ENCODE peak calls at places on chromosomes 7 and 10, in eight cellular contexts. G, K, U, S, A, R, W and C are unnamed samples.

GRCh38 chr10:4981722-4982471 is 18.7 kb downstream of the AKR1C1 start:
- DNase-seq in G (peak), K (peak), U (peak), S (no peak), A (peak), R (peak), W (peak), C (peak)

GRCh38 chr10:122249303-122249850 is 21.7 kb upstream of the BTBD16 start:
- DNase-seq in G (no peak), K (no peak), U (no peak), S (no peak), A (no peak), R (no peak), W (no peak), C (no peak)

GRCh38 chr7:36283711-36284130 is 105.9 kb upstream of the ANLN start:
- DNase-seq in G (no peak), K (peak), U (no peak), S (peak), A (no peak), R (no peak), W (no peak), C (no peak)

GRCh38 chr10:88886557-88886956 is 6.5 kb downstream of the STAMBPL1 start:
- DNase-seq in G (no peak), K (no peak), U (no peak), S (peak), A (no peak), R (no peak), W (no peak), C (no peak)

GRCh38 chr7:95686109-95686508 is 86.2 kb upstream of the DYNC1I1 start:
- DNase-seq in G (peak), K (peak), U (peak), S (peak), A (peak), R (peak), W (peak), C (peak)

GRCh38 chr10:11170993-11171416 is 153.3 kb downstream of the CELF2 start:
- DNase-seq in G (no peak), K (no peak), U (no peak), S (peak), A (no peak), R (no peak), W (no peak), C (no peak)

GRCh38 chr7:102917436-102918353 is 4.9 kb downstream of the LRRC17 start:
- DNase-seq in G (no peak), K (no peak), U (peak), S (no peak), A (no peak), R (no peak), W (no peak), C (peak)

GRCh38 chr10:92969151-92969550 is 91.4 kb upstream of the CYP26C1 start:
- DNase-seq in G (no peak), K (no peak), U (no peak), S (no peak), A (no peak), R (no peak), W (no peak), C (no peak)

GRCh38 chr10:86203162-86203905 is 163.3 kb downstream of the GRID1 start:
- DNase-seq in G (peak), K (no peak), U (peak), S (no peak), A (no peak), R (no peak), W (no peak), C (peak)

DNA sequence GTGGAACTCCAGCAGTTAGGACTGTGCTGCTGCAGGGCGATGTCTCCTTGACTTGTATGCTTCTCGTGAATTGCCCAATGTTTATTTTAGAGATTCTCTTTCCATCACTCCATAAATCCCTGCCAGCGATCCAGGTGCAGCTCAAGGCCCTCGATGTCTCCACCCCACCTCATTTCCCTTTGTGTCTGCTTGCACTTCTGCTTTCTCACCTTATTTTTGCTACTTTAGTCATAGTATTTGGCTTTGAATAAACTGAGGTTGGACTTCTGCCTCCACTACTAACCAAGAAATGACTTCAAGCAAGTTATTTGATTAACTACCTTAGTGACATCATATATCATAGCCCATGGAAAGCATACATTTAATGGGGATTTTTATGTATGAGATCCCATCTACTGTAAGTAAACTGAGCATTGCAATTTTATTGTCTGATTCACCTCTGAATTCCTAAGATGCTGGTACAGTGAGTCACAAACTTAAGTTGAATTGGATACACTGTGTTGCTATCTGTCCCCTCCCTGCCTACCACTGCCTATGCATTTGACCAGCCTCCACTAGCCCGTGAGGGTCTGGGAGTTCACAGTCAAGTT is 255.8 kb downstream of the ABCA13 start:
- DNase-seq in G (no peak), K (no peak), U (peak), S (no peak), A (no peak), R (peak), W (peak), C (no peak)
- H3K27ac ChIP-seq in G (no peak), K (no peak), U (no peak), S (no peak), A (no peak), R (peak), W (no peak), C (no peak)

GRCh38 chr10:102545997-102546396 is 42.2 kb downstream of the SUFU start:
- DNase-seq in G (no peak), K (no peak), U (no peak), S (no peak), A (no peak), R (no peak), W (no peak), C (peak)
- H3K4me3 ChIP-seq in G (no peak), K (no peak), U (no peak), S (no peak), A (no peak), R (no peak), W (no peak), C (no peak)

GRCh38 chr7:154306036-154306435 is 253.8 kb downstream of the DPP6 start:
- DNase-seq in G (no peak), K (no peak), U (no peak), S (no peak), A (no peak), R (no peak), W (no peak), C (no peak)
- H3K27ac ChIP-seq in G (no peak), K (no peak), U (no peak), S (no peak), A (no peak), R (no peak), W (no peak), C (no peak)

DNA sequence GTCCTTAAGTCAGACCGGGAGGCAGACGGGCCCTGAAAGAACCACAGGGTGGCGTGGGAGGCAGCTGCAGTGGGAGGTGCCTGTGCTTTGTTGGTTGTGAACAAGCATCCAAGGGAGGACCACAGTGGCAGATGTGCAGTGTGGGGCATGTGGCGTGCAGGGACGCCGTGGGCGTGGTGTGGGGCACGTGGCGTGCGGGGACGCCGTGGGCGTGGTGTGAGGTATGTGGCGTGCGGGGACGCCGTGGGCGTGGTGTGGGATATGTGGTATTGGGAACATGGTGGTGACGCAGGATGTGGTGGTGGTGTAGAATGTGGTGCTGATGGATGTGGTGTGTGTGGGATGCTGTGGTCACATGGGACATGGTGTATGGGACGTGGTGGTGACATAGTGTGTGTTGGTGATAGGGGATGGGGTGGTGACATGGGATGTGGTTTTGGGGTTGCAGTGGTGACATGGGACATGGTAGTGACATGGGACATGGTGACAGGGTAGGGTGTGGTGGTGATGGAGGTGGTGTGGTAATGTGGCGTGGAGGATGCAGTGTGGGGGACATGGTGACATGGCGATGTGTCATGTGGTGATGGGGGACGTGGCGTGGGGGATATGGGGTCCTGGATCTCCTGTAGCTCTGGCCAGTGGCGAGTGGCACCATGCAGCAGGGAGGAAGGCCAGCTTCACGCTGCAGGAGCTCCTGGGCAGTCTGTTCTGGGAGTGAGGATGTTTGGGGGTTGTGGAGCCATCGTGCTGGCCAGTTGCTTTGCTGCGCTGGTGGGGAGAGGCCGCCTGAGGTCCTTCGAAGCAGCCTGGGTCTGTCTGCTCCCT is 78.8 kb downstream of the INPP5A start:
- DNase-seq in G (no peak), K (no peak), U (no peak), S (no peak), A (no peak), R (no peak), W (no peak), C (no peak)
- H3K4me3 ChIP-seq in G (no peak), K (no peak), U (no peak), S (no peak), A (no peak), R (no peak), W (no peak), C (no peak)

GRCh38 chr10:77400041-77400440 is 237.6 kb downstream of the KCNMA1 start:
- DNase-seq in G (no peak), K (no peak), U (no peak), S (no peak), A (no peak), R (no peak), W (no peak), C (no peak)

GRCh38 chr10:77397103-77397502 is 240.5 kb downstream of the KCNMA1 start:
- DNase-seq in G (no peak), K (no peak), U (no peak), S (no peak), A (no peak), R (no peak), W (no peak), C (no peak)

GRCh38 chr10:77401681-77402080 is 235.9 kb downstream of the KCNMA1 start:
- DNase-seq in G (no peak), K (no peak), U (no peak), S (no peak), A (no peak), R (no peak), W (no peak), C (no peak)

GRCh38 chr10:77398558-77398957 is 239.1 kb downstream of the KCNMA1 start:
- DNase-seq in G (no peak), K (no peak), U (no peak), S (no peak), A (no peak), R (no peak), W (no peak), C (no peak)

DNA sequence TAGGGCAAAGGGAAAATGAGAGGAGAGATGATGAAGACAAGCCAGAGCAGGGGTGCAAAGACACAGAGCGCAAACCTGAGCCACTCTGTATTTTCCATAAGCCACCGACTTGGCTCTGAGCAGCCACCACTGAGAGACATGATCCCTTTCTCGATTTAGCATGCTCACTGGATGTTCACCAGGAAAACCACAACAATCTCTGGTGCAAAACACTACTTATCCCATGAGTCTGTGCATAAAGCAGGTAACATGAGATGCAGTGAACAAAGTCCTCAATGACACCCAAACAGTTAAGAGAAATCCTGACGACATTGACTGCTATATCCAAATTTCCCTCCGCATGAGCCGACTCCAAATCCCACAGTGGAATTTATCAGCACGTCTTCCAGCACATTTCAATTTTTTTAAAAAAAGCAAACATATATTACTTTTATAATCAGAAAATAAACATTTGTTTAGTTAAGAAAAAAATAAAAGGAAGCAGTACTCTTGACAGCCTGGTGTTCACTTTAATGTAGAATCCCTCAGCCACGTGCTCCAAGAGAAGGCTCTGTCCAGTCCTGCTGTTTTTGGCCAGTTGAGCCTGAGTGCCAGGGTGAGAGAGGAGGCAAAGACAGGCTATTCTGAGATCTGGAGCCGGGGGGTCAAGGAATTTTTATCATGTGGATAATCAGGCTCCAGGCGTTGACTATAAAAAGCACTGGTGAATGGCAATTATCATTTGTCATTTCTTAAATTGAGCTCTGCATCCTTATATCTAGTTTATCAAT is 238.4 kb downstream of the KCNMA1 start:
- DNase-seq in G (no peak), K (no peak), U (no peak), S (no peak), A (no peak), R (no peak), W (no peak), C (no peak)
- H3K27ac ChIP-seq in G (no peak), K (no peak), U (no peak), S (no peak), A (peak), R (no peak), W (no peak), C (no peak)

DNA sequence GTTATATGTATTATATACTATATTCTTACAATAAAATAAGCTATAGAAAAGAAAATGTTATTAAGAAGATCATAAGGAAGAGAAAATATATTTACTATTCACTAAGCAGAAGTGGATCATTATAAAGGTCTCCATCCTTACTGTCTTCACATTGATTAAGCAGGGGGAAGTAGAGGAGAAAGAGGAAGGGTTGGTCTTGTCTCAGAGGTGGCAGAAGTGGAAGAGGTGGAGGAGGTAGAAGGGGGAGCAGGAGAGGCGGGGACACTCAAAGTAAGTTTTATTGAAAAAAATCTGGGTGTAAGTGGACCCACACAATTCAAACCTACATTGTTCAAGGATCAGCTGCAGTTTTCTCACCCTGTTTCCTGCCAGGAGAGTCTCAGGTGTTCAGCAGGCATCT is 28.9 kb upstream of the ERCC6 start:
- DNase-seq in G (no peak), K (no peak), U (no peak), S (no peak), A (no peak), R (no peak), W (no peak), C (no peak)
- H3K4me3 ChIP-seq in G (no peak), K (no peak), U (no peak), S (no peak), A (no peak), R (no peak), W (no peak), C (no peak)

GRCh38 chr10:20247858-20248257 is 431.6 kb downstream of the PLXDC2 start:
- DNase-seq in G (no peak), K (no peak), U (no peak), S (no peak), A (no peak), R (no peak), W (no peak), C (no peak)
- H3K27ac ChIP-seq in G (no peak), K (no peak), U (no peak), S (no peak), A (no peak), R (no peak), W (no peak), C (peak)

GRCh38 chr7:139121-139520 is 53.2 kb upstream of the FAM20C start:
- DNase-seq in G (no peak), K (no peak), U (no peak), S (no peak), A (no peak), R (no peak), W (peak), C (no peak)
- H3K4me3 ChIP-seq in G (no peak), K (no peak), U (no peak), S (no peak), A (no peak), R (no peak), W (no peak), C (no peak)

DNA sequence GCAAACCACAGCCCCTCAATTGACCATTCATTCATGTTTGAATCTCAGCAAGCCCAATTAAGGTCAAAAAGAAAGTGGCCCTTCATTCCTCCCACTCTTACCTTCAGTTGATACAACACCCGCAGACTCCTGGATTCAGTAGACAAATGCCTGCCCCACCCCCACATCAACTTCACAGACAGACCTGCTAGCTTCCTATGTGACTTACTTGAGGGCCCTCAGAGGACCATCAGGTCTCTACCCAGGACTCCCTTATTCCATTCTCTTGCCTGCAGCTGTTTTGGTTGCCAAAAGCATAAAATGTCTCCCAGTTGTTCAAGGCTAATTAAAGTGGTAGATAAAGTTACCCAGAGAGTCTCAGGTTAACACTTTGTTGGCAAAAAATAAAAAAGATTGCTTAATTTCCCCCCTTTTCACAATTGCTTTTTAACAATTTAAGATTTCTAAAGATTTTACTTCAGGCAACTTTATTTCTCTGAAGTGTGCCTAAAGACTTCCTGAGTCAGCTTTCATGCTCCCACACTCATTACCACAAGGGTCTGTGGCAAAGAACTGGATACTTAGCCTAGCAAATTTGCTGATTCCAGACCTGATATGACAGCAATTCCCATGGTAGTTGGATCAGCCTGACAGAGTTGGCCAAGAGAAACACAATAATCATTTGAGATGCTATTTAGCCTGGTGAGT is 3.3 kb upstream of the MTERF1 start:
- DNase-seq in G (no peak), K (no peak), U (no peak), S (no peak), A (no peak), R (peak), W (no peak), C (no peak)
- H3K27ac ChIP-seq in G (no peak), K (no peak), U (no peak), S (no peak), A (no peak), R (no peak), W (no peak), C (no peak)